ENCODE peak calls at places on chromosomes 5 and 9, in seven cellular contexts. One of them, this sample, is unnamed.

GRCh38 chr5:150122158-150122510 is 33.5 kb downstream of the PDGFRB start:
- DNase-seq in AG09309: no peak
- DNase-seq in Peyer's patch: peak
- DNase-seq in GM12864: no peak
- DNase-seq in skeletal muscle cell: no peak
- DNase-seq in fibroblast of mammary gland: no peak
- DNase-seq in adipocyte: no peak
- DNase-seq in this sample: peak

GRCh38 chr9:87116492-87116891 is 169.2 kb upstream of the GAS1 start:
- DNase-seq in AG09309: no peak
- DNase-seq in Peyer's patch: no peak
- DNase-seq in GM12864: no peak
- DNase-seq in skeletal muscle cell: no peak
- DNase-seq in fibroblast of mammary gland: no peak
- DNase-seq in adipocyte: no peak
- DNase-seq in this sample: no peak

GRCh38 chr9:86288501-86288900 is 6.2 kb upstream of the ISCA1 start:
- DNase-seq in AG09309: no peak
- DNase-seq in Peyer's patch: no peak
- DNase-seq in GM12864: no peak
- DNase-seq in skeletal muscle cell: no peak
- DNase-seq in fibroblast of mammary gland: no peak
- DNase-seq in adipocyte: no peak
- DNase-seq in this sample: no peak

GRCh38 chr9:131892890-131893289 is 153.0 kb upstream of the RAPGEF1 start:
- DNase-seq in AG09309: no peak
- DNase-seq in Peyer's patch: no peak
- DNase-seq in GM12864: no peak
- DNase-seq in skeletal muscle cell: no peak
- DNase-seq in fibroblast of mammary gland: no peak
- DNase-seq in adipocyte: no peak
- DNase-seq in this sample: no peak

GRCh38 chr5:179821298-179822058 is 773 bp downstream of the SQSTM1 start:
- DNase-seq in AG09309: peak
- DNase-seq in Peyer's patch: peak
- DNase-seq in GM12864: peak
- DNase-seq in skeletal muscle cell: peak
- DNase-seq in fibroblast of mammary gland: peak
- DNase-seq in adipocyte: peak
- DNase-seq in this sample: peak

GRCh38 chr9:11551106-11551505 is 938.3 kb upstream of the PTPRD start:
- DNase-seq in AG09309: no peak
- DNase-seq in Peyer's patch: no peak
- DNase-seq in GM12864: no peak
- DNase-seq in skeletal muscle cell: no peak
- DNase-seq in fibroblast of mammary gland: no peak
- DNase-seq in adipocyte: no peak
- DNase-seq in this sample: no peak

GRCh38 chr5:30040483-30041116 is 1152.9 kb upstream of the CDH6 start:
- DNase-seq in AG09309: no peak
- DNase-seq in Peyer's patch: no peak
- DNase-seq in GM12864: no peak
- DNase-seq in skeletal muscle cell: peak
- DNase-seq in fibroblast of mammary gland: peak
- DNase-seq in adipocyte: peak
- DNase-seq in this sample: peak

GRCh38 chr5:2686725-2687124 is 64.8 kb downstream of the IRX2 start:
- DNase-seq in AG09309: no peak
- DNase-seq in Peyer's patch: no peak
- DNase-seq in GM12864: no peak
- DNase-seq in skeletal muscle cell: no peak
- DNase-seq in fibroblast of mammary gland: no peak
- DNase-seq in adipocyte: no peak
- DNase-seq in this sample: peak

GRCh38 chr9:95004452-95005275 is 278.2 kb downstream of the AOPEP start:
- DNase-seq in AG09309: no peak
- DNase-seq in Peyer's patch: peak
- DNase-seq in GM12864: no peak
- DNase-seq in skeletal muscle cell: no peak
- DNase-seq in fibroblast of mammary gland: no peak
- DNase-seq in adipocyte: peak
- DNase-seq in this sample: peak

GRCh38 chr9:95008151-95008771 is 281.8 kb downstream of the AOPEP start:
- DNase-seq in AG09309: no peak
- DNase-seq in Peyer's patch: no peak
- DNase-seq in GM12864: no peak
- DNase-seq in skeletal muscle cell: no peak
- DNase-seq in fibroblast of mammary gland: no peak
- DNase-seq in adipocyte: peak
- DNase-seq in this sample: peak

GRCh38 chr9:95009459-95009858 is 283.0 kb downstream of the AOPEP start:
- DNase-seq in AG09309: no peak
- DNase-seq in Peyer's patch: no peak
- DNase-seq in GM12864: no peak
- DNase-seq in skeletal muscle cell: no peak
- DNase-seq in fibroblast of mammary gland: peak
- DNase-seq in adipocyte: peak
- DNase-seq in this sample: peak

GRCh38 chr9:95005276-95006141 is 279.0 kb downstream of the AOPEP start:
- DNase-seq in AG09309: no peak
- DNase-seq in Peyer's patch: no peak
- DNase-seq in GM12864: no peak
- DNase-seq in skeletal muscle cell: no peak
- DNase-seq in fibroblast of mammary gland: no peak
- DNase-seq in adipocyte: peak
- DNase-seq in this sample: peak

GRCh38 chr9:95007470-95007869 is 281.0 kb downstream of the AOPEP start:
- DNase-seq in AG09309: no peak
- DNase-seq in Peyer's patch: no peak
- DNase-seq in GM12864: no peak
- DNase-seq in skeletal muscle cell: no peak
- DNase-seq in fibroblast of mammary gland: peak
- DNase-seq in adipocyte: peak
- DNase-seq in this sample: peak
- H3K4me3 ChIP-seq in AG09309: peak
- H3K4me3 ChIP-seq in Peyer's patch: no peak
- H3K4me3 ChIP-seq in GM12864: no peak
- H3K4me3 ChIP-seq in skeletal muscle cell: peak
- H3K4me3 ChIP-seq in fibroblast of mammary gland: no peak
- H3K4me3 ChIP-seq in adipocyte: peak
- H3K4me3 ChIP-seq in this sample: peak

GRCh38 chr9:7150153-7150890 is 392.5 kb downstream of the KDM4C start:
- DNase-seq in AG09309: no peak
- DNase-seq in Peyer's patch: no peak
- DNase-seq in GM12864: no peak
- DNase-seq in skeletal muscle cell: no peak
- DNase-seq in fibroblast of mammary gland: no peak
- DNase-seq in adipocyte: no peak
- DNase-seq in this sample: no peak
- H3K4me3 ChIP-seq in AG09309: no peak
- H3K4me3 ChIP-seq in Peyer's patch: no peak
- H3K4me3 ChIP-seq in GM12864: no peak
- H3K4me3 ChIP-seq in skeletal muscle cell: no peak
- H3K4me3 ChIP-seq in fibroblast of mammary gland: no peak
- H3K4me3 ChIP-seq in adipocyte: no peak
- H3K4me3 ChIP-seq in this sample: no peak

GRCh38 chr9:108866001-108866420 is 3.9 kb downstream of the ACTL7A start:
- DNase-seq in AG09309: no peak
- DNase-seq in Peyer's patch: no peak
- DNase-seq in GM12864: no peak
- DNase-seq in skeletal muscle cell: no peak
- DNase-seq in fibroblast of mammary gland: no peak
- DNase-seq in adipocyte: no peak
- DNase-seq in this sample: no peak

GRCh38 chr9:108865037-108865436 is 3.0 kb downstream of the ACTL7A start:
- DNase-seq in AG09309: no peak
- DNase-seq in Peyer's patch: no peak
- DNase-seq in GM12864: no peak
- DNase-seq in skeletal muscle cell: no peak
- DNase-seq in fibroblast of mammary gland: peak
- DNase-seq in adipocyte: no peak
- DNase-seq in this sample: no peak

GRCh38 chr9:108864446-108864845 is 2.4 kb downstream of the ACTL7A start:
- DNase-seq in AG09309: no peak
- DNase-seq in Peyer's patch: no peak
- DNase-seq in GM12864: no peak
- DNase-seq in skeletal muscle cell: no peak
- DNase-seq in fibroblast of mammary gland: no peak
- DNase-seq in adipocyte: no peak
- DNase-seq in this sample: no peak

GRCh38 chr9:108867829-108868228 is 5.8 kb downstream of the ACTL7A start:
- DNase-seq in AG09309: no peak
- DNase-seq in Peyer's patch: no peak
- DNase-seq in GM12864: no peak
- DNase-seq in skeletal muscle cell: no peak
- DNase-seq in fibroblast of mammary gland: no peak
- DNase-seq in adipocyte: no peak
- DNase-seq in this sample: no peak

GRCh38 chr9:108869092-108869725 is 7.1 kb downstream of the ACTL7A start:
- DNase-seq in AG09309: no peak
- DNase-seq in Peyer's patch: no peak
- DNase-seq in GM12864: no peak
- DNase-seq in skeletal muscle cell: no peak
- DNase-seq in fibroblast of mammary gland: peak
- DNase-seq in adipocyte: peak
- DNase-seq in this sample: peak
- H3K4me3 ChIP-seq in AG09309: no peak
- H3K4me3 ChIP-seq in Peyer's patch: no peak
- H3K4me3 ChIP-seq in GM12864: no peak
- H3K4me3 ChIP-seq in skeletal muscle cell: no peak
- H3K4me3 ChIP-seq in fibroblast of mammary gland: no peak
- H3K4me3 ChIP-seq in adipocyte: no peak
- H3K4me3 ChIP-seq in this sample: no peak

DNA sequence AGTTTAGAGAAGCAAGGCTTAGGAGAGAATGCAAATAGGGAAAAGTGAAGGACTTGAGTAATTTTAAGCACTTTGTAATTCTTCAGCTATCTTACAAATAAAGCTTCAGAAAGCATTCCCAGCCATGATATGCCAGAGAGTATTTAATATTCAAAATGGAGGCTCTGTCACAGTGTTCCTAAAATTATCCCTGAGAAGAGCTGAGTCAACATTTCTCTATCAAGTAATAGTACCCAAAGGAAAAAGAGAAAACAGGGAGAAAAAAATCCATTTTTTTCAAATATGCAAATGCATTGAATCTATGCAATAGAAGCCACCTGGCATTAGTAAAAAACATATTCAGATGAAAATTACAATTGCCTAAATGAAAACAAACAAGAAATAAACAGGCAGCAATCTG is 392.6 kb upstream of the FAM174A start:
- DNase-seq in AG09309: no peak
- DNase-seq in Peyer's patch: no peak
- DNase-seq in GM12864: no peak
- DNase-seq in skeletal muscle cell: no peak
- DNase-seq in fibroblast of mammary gland: no peak
- DNase-seq in adipocyte: no peak
- DNase-seq in this sample: no peak
- H3K4me3 ChIP-seq in AG09309: no peak
- H3K4me3 ChIP-seq in Peyer's patch: no peak
- H3K4me3 ChIP-seq in GM12864: no peak
- H3K4me3 ChIP-seq in skeletal muscle cell: no peak
- H3K4me3 ChIP-seq in fibroblast of mammary gland: no peak
- H3K4me3 ChIP-seq in adipocyte: no peak
- H3K4me3 ChIP-seq in this sample: no peak

GRCh38 chr5:107396351-107396690 is 274.4 kb downstream of the EFNA5 start:
- DNase-seq in AG09309: no peak
- DNase-seq in Peyer's patch: no peak
- DNase-seq in GM12864: no peak
- DNase-seq in skeletal muscle cell: no peak
- DNase-seq in fibroblast of mammary gland: no peak
- DNase-seq in adipocyte: no peak
- DNase-seq in this sample: no peak
- H3K4me3 ChIP-seq in AG09309: no peak
- H3K4me3 ChIP-seq in Peyer's patch: no peak
- H3K4me3 ChIP-seq in GM12864: no peak
- H3K4me3 ChIP-seq in skeletal muscle cell: no peak
- H3K4me3 ChIP-seq in fibroblast of mammary gland: no peak
- H3K4me3 ChIP-seq in adipocyte: no peak
- H3K4me3 ChIP-seq in this sample: no peak

GRCh38 chr9:127640908-127641545 is 28.9 kb downstream of the STXBP1 start:
- DNase-seq in AG09309: no peak
- DNase-seq in Peyer's patch: no peak
- DNase-seq in GM12864: no peak
- DNase-seq in skeletal muscle cell: no peak
- DNase-seq in fibroblast of mammary gland: no peak
- DNase-seq in adipocyte: no peak
- DNase-seq in this sample: no peak

GRCh38 chr9:127637322-127637847 is 25.3 kb downstream of the STXBP1 start:
- DNase-seq in AG09309: peak
- DNase-seq in Peyer's patch: no peak
- DNase-seq in GM12864: no peak
- DNase-seq in skeletal muscle cell: peak
- DNase-seq in fibroblast of mammary gland: peak
- DNase-seq in adipocyte: peak
- DNase-seq in this sample: peak

GRCh38 chr9:127644428-127644827 is 32.4 kb downstream of the STXBP1 start:
- DNase-seq in AG09309: no peak
- DNase-seq in Peyer's patch: no peak
- DNase-seq in GM12864: no peak
- DNase-seq in skeletal muscle cell: no peak
- DNase-seq in fibroblast of mammary gland: no peak
- DNase-seq in adipocyte: no peak
- DNase-seq in this sample: no peak

GRCh38 chr9:127644943-127645342 is 32.9 kb downstream of the STXBP1 start:
- DNase-seq in AG09309: no peak
- DNase-seq in Peyer's patch: no peak
- DNase-seq in GM12864: no peak
- DNase-seq in skeletal muscle cell: no peak
- DNase-seq in fibroblast of mammary gland: no peak
- DNase-seq in adipocyte: no peak
- DNase-seq in this sample: no peak

DNA sequence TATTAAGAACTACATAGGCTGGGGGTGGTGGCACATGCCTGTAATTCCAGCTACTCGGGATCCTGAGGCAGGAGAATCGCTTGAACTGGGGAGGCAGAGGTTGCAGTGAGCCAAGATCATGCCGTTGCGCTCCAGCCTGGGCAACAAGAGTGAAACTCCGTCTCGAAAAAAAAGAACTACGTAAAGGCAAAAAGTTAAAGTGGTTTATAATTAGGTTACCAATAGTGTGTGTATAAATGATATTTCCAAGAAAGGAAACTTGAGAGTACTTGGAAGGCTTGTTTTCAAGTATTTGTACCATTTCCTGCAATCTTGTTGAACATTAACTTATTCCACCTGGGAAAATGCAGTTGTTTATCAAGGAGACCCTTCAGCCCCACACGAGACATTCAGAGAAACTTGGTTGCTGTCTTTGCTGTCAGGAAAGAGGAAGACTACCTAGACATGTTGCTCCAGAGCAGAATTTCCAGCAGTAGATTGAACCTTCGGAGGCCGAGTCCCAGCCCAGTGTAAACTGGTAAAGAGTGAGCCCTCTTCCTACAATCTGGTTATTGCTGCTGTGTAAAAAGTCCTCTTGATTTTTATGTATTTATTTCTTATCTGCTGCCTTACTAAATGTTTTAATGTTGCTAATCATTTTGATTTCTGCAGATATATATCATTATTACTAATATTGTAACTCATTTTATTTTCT is 30.1 kb downstream of the STXBP1 start:
- DNase-seq in AG09309: no peak
- DNase-seq in Peyer's patch: no peak
- DNase-seq in GM12864: no peak
- DNase-seq in skeletal muscle cell: no peak
- DNase-seq in fibroblast of mammary gland: no peak
- DNase-seq in adipocyte: no peak
- DNase-seq in this sample: no peak
- H3K4me3 ChIP-seq in AG09309: no peak
- H3K4me3 ChIP-seq in Peyer's patch: no peak
- H3K4me3 ChIP-seq in GM12864: no peak
- H3K4me3 ChIP-seq in skeletal muscle cell: no peak
- H3K4me3 ChIP-seq in fibroblast of mammary gland: no peak
- H3K4me3 ChIP-seq in adipocyte: peak
- H3K4me3 ChIP-seq in this sample: no peak